ENCODE peak calls at places on chromosomes 4 and X, in eight cellular contexts. I is NCI-H1105 treated with DMSO at 0.1 percent for 48 hours, M is progenitor cell of endocrine pancreas, T is SK-N-SH, Y is heart left ventricle, R is NCI-H2107, A is neural progenitor cell, J is adrenal gland. X is an unnamed sample.

GRCh38 chrX:3815896-3816664 is 102.6 kb upstream of the PRKX start:
- DNase-seq in I (peak), M (peak), T (peak), Y (peak), R (peak), A (peak), J (peak), X (peak)

GRCh38 chr4:122604146-122604545 is 16.7 kb downstream of the IL21 start:
- DNase-seq in I (no peak), M (no peak), T (no peak), Y (no peak), R (no peak), A (no peak), J (no peak), X (peak)

GRCh38 chr4:10006604-10007435 is 14.5 kb downstream of the SLC2A9 start:
- DNase-seq in I (no peak), M (no peak), T (no peak), Y (no peak), R (no peak), A (no peak), J (peak), X (no peak)

GRCh38 chr4:19844436-19844835 is 407.3 kb upstream of the SLIT2 start:
- DNase-seq in I (no peak), M (no peak), T (no peak), Y (no peak), R (no peak), A (no peak), J (peak), X (no peak)

GRCh38 chr4:129822708-129823504 is 727.0 kb downstream of the C4orf33 start:
- DNase-seq in I (peak), M (no peak), T (no peak), Y (peak), R (peak), A (no peak), J (no peak), X (peak)

GRCh38 chr4:15451866-15452765 is 17.6 kb upstream of the CC2D2A start:
- DNase-seq in I (no peak), M (no peak), T (no peak), Y (no peak), R (no peak), A (peak), J (no peak), X (no peak)

GRCh38 chr4:185912779-185913178 is 100.8 kb upstream of the SORBS2 start:
- DNase-seq in I (peak), M (no peak), T (no peak), Y (no peak), R (no peak), A (no peak), J (no peak), X (no peak)

GRCh38 chrX:13938053-13938765 is 91.5 kb downstream of the GEMIN8 start:
- DNase-seq in I (peak), M (peak), T (peak), Y (no peak), R (no peak), A (peak), J (peak), X (peak)